ENCODE peak calls at places on chromosomes 1 and 21, in four cellular contexts. One of them, this sample, is unnamed.

GRCh38 chr1:36304970-36305914 is 926 bp upstream of the SH3D21 start:
- DNase-seq in astrocyte: no peak
- DNase-seq in C1 segment of cervical spinal cord: no peak
- DNase-seq in head of caudate nucleus: no peak
- DNase-seq in this sample: no peak

GRCh38 chr1:230167419-230167852 is 100.4 kb downstream of the GALNT2 start:
- DNase-seq in astrocyte: peak
- DNase-seq in head of caudate nucleus: no peak
- DNase-seq in C1 segment of cervical spinal cord: no peak
- DNase-seq in this sample: no peak

GRCh38 chr1:54359393-54360162 is 46.6 kb downstream of the SSBP3 start:
- DNase-seq in head of caudate nucleus: peak
- DNase-seq in astrocyte: no peak
- DNase-seq in C1 segment of cervical spinal cord: no peak
- DNase-seq in this sample: no peak

GRCh38 chr1:228457396-228458176 is 29.6 kb upstream of the RNF187 start:
- DNase-seq in astrocyte: peak
- DNase-seq in head of caudate nucleus: peak
- DNase-seq in C1 segment of cervical spinal cord: peak
- DNase-seq in this sample: peak

GRCh38 chr1:211591980-211592493 is 13.1 kb upstream of the SLC30A1 start:
- DNase-seq in astrocyte: peak
- DNase-seq in head of caudate nucleus: peak
- DNase-seq in C1 segment of cervical spinal cord: no peak
- DNase-seq in this sample: no peak

GRCh38 chr1:231590453-231591198 is 36.0 kb upstream of the DISC1 start:
- DNase-seq in astrocyte: peak
- DNase-seq in C1 segment of cervical spinal cord: no peak
- DNase-seq in head of caudate nucleus: peak
- DNase-seq in this sample: peak

GRCh38 chr1:18814340-18815202 is 44.9 kb downstream of the TAS1R2 start:
- DNase-seq in head of caudate nucleus: no peak
- DNase-seq in astrocyte: no peak
- DNase-seq in C1 segment of cervical spinal cord: no peak
- DNase-seq in this sample: no peak

GRCh38 chr1:166925791-166926483 is 49.4 kb downstream of the ILDR2 start:
- DNase-seq in C1 segment of cervical spinal cord: no peak
- DNase-seq in head of caudate nucleus: no peak
- DNase-seq in astrocyte: peak
- DNase-seq in this sample: no peak

GRCh38 chr1:193408782-193409293 is 222.4 kb upstream of the B3GALT2 start:
- DNase-seq in C1 segment of cervical spinal cord: no peak
- DNase-seq in head of caudate nucleus: no peak
- DNase-seq in astrocyte: peak
- DNase-seq in this sample: no peak

GRCh38 chr1:168825129-168825528 is 96.1 kb upstream of the DPT start:
- DNase-seq in C1 segment of cervical spinal cord: no peak
- DNase-seq in head of caudate nucleus: no peak
- DNase-seq in astrocyte: no peak
- DNase-seq in this sample: no peak

GRCh38 chr1:176575991-176576390 is 113.0 kb downstream of the PAPPA2 start:
- DNase-seq in astrocyte: no peak
- DNase-seq in head of caudate nucleus: no peak
- DNase-seq in C1 segment of cervical spinal cord: no peak
- DNase-seq in this sample: no peak

GRCh38 chr1:180229483-180230415 is at the start of gene LHX4:
- DNase-seq in C1 segment of cervical spinal cord: no peak
- DNase-seq in astrocyte: no peak
- DNase-seq in head of caudate nucleus: no peak
- DNase-seq in this sample: no peak

GRCh38 chr1:235632538-235633219 is 16.9 kb downstream of the GNG4 start:
- DNase-seq in C1 segment of cervical spinal cord: no peak
- DNase-seq in head of caudate nucleus: no peak
- DNase-seq in astrocyte: peak
- DNase-seq in this sample: no peak

GRCh38 chr21:17650301-17650700 is 37.6 kb upstream of the BTG3 start:
- DNase-seq in C1 segment of cervical spinal cord: no peak
- DNase-seq in astrocyte: no peak
- DNase-seq in head of caudate nucleus: no peak
- DNase-seq in this sample: no peak

GRCh38 chr1:113946668-113947387 is 17.7 kb downstream of the HIPK1 start:
- DNase-seq in astrocyte: peak
- DNase-seq in C1 segment of cervical spinal cord: no peak
- DNase-seq in head of caudate nucleus: no peak
- DNase-seq in this sample: no peak

GRCh38 chr1:23797478-23798448 is 2.8 kb downstream of the GALE start:
- DNase-seq in astrocyte: no peak
- DNase-seq in head of caudate nucleus: no peak
- DNase-seq in C1 segment of cervical spinal cord: no peak
- DNase-seq in this sample: no peak

GRCh38 chr1:2980073-2980791 is 41.0 kb upstream of the ACTRT2 start:
- DNase-seq in C1 segment of cervical spinal cord: no peak
- DNase-seq in astrocyte: no peak
- DNase-seq in head of caudate nucleus: no peak
- DNase-seq in this sample: no peak

GRCh38 chr1:76901158-76901767 is 34.0 kb downstream of the ST6GALNAC5 start:
- DNase-seq in head of caudate nucleus: peak
- DNase-seq in C1 segment of cervical spinal cord: no peak
- DNase-seq in astrocyte: peak
- DNase-seq in this sample: no peak

GRCh38 chr21:45768011-45768740 is 124.7 kb downstream of the PCBP3 start:
- DNase-seq in head of caudate nucleus: no peak
- DNase-seq in astrocyte: peak
- DNase-seq in C1 segment of cervical spinal cord: no peak
- DNase-seq in this sample: no peak

GRCh38 chr1:178928041-178928440 is 57.2 kb upstream of the ANGPTL1 start:
- DNase-seq in head of caudate nucleus: no peak
- DNase-seq in C1 segment of cervical spinal cord: no peak
- DNase-seq in astrocyte: no peak
- DNase-seq in this sample: no peak

GRCh38 chr1:36977736-36978314 is 56.5 kb downstream of the GRIK3 start:
- DNase-seq in astrocyte: no peak
- DNase-seq in C1 segment of cervical spinal cord: no peak
- DNase-seq in head of caudate nucleus: no peak
- DNase-seq in this sample: no peak

GRCh38 chr1:150621497-150622113 is 7.8 kb downstream of the ENSA start:
- DNase-seq in C1 segment of cervical spinal cord: no peak
- DNase-seq in astrocyte: peak
- DNase-seq in head of caudate nucleus: peak
- DNase-seq in this sample: peak

GRCh38 chr1:154466879-154467767 is 34.9 kb upstream of the TDRD10 start:
- DNase-seq in C1 segment of cervical spinal cord: no peak
- DNase-seq in astrocyte: no peak
- DNase-seq in head of caudate nucleus: no peak
- DNase-seq in this sample: no peak

GRCh38 chr1:219927956-219928790 is at the start of gene SLC30A10:
- DNase-seq in C1 segment of cervical spinal cord: no peak
- DNase-seq in head of caudate nucleus: peak
- DNase-seq in astrocyte: peak
- DNase-seq in this sample: peak

GRCh38 chr21:41868062-41868710 is 11.0 kb downstream of the PRDM15 start:
- DNase-seq in astrocyte: peak
- DNase-seq in head of caudate nucleus: no peak
- DNase-seq in C1 segment of cervical spinal cord: no peak
- DNase-seq in this sample: no peak

GRCh38 chr21:37669249-37669648 is 247.0 kb downstream of the KCNJ6 start:
- DNase-seq in C1 segment of cervical spinal cord: no peak
- DNase-seq in astrocyte: no peak
- DNase-seq in head of caudate nucleus: no peak
- DNase-seq in this sample: no peak

GRCh38 chr1:76494807-76495206 is 372.5 kb upstream of the ST6GALNAC5 start:
- DNase-seq in C1 segment of cervical spinal cord: no peak
- DNase-seq in head of caudate nucleus: no peak
- DNase-seq in astrocyte: no peak
- DNase-seq in this sample: no peak

This sample was measured in substantia nigra.